ENCODE peak calls at places on chromosomes 4 and X, in six cellular contexts. One of them, this sample, is unnamed.
A peak's percentile ranks its signal among the peaks of the same experiment; 100 is the strongest.

GRCh38 chr4:176794151-176794550 is 1.4 kb upstream of the VEGFC start:
- DNase-seq in AG10803: peak; percentile 95
- DNase-seq in cardiac fibroblast: peak; percentile 96
- DNase-seq in choroid plexus epithelial cell: peak; percentile 87
- DNase-seq in DND-41: no peak
- DNase-seq in cardiac muscle cell: no peak
- DNase-seq in this sample: peak; percentile 89

GRCh38 chrX:114038358-114038757 is 545.5 kb upstream of the HTR2C start:
- DNase-seq in cardiac muscle cell: no peak
- DNase-seq in cardiac fibroblast: no peak
- DNase-seq in DND-41: no peak
- DNase-seq in AG10803: no peak
- DNase-seq in choroid plexus epithelial cell: no peak
- DNase-seq in this sample: no peak

GRCh38 chr4:120694973-120695372 is 227.6 kb downstream of the PRDM5 start:
- DNase-seq in AG10803: peak; percentile 31
- DNase-seq in cardiac fibroblast: peak; percentile 75
- DNase-seq in DND-41: no peak
- DNase-seq in choroid plexus epithelial cell: peak; percentile 78
- DNase-seq in cardiac muscle cell: peak; percentile 18
- DNase-seq in this sample: peak; percentile 88

GRCh38 chr4:6331018-6331417 is 61.4 kb downstream of the WFS1 start:
- DNase-seq in DND-41: peak; percentile 29
- DNase-seq in cardiac muscle cell: no peak
- DNase-seq in AG10803: peak; percentile 25
- DNase-seq in choroid plexus epithelial cell: peak; percentile 47
- DNase-seq in cardiac fibroblast: peak; percentile 47
- DNase-seq in this sample: peak; percentile 33

GRCh38 chr4:15144249-15144966 is 142.1 kb downstream of the CPEB2 start:
- DNase-seq in cardiac fibroblast: peak; percentile 28
- DNase-seq in DND-41: no peak
- DNase-seq in cardiac muscle cell: no peak
- DNase-seq in choroid plexus epithelial cell: peak; percentile 55
- DNase-seq in AG10803: no peak
- DNase-seq in this sample: no peak

GRCh38 chr4:2818351-2818939 is 25.2 kb upstream of the ADD1 start:
- DNase-seq in AG10803: no peak
- DNase-seq in choroid plexus epithelial cell: no peak
- DNase-seq in cardiac fibroblast: no peak
- DNase-seq in cardiac muscle cell: peak; percentile 32
- DNase-seq in DND-41: no peak
- DNase-seq in this sample: no peak

GRCh38 chrX:120457766-120458180 is 11.3 kb downstream of the LAMP2 start:
- DNase-seq in DND-41: peak; percentile 30
- DNase-seq in cardiac fibroblast: peak; percentile 85
- DNase-seq in cardiac muscle cell: no peak
- DNase-seq in choroid plexus epithelial cell: peak; percentile 90
- DNase-seq in AG10803: peak; percentile 82
- DNase-seq in this sample: peak; percentile 82

GRCh38 chr4:119623025-119623424 is 5.6 kb downstream of the PDE5A start:
- DNase-seq in cardiac muscle cell: no peak
- DNase-seq in cardiac fibroblast: peak; percentile 43
- DNase-seq in choroid plexus epithelial cell: peak; percentile 73
- DNase-seq in AG10803: peak; percentile 12
- DNase-seq in DND-41: no peak
- DNase-seq in this sample: peak; percentile 30

GRCh38 chr4:165461176-165461835 is 82.5 kb downstream of the CPE start:
- DNase-seq in cardiac fibroblast: peak; percentile 74
- DNase-seq in DND-41: no peak
- DNase-seq in choroid plexus epithelial cell: peak; percentile 60
- DNase-seq in AG10803: peak; percentile 95
- DNase-seq in cardiac muscle cell: no peak
- DNase-seq in this sample: peak; percentile 91

GRCh38 chrX:114626323-114626722 is 42.4 kb downstream of the HTR2C start:
- DNase-seq in choroid plexus epithelial cell: peak; percentile 44
- DNase-seq in DND-41: no peak
- DNase-seq in AG10803: peak; percentile 25
- DNase-seq in cardiac muscle cell: peak; percentile 52
- DNase-seq in cardiac fibroblast: peak; percentile 38
- DNase-seq in this sample: peak; percentile 42

GRCh38 chr4:38723726-38724506 is 58.9 kb downstream of the TLR10 start:
- DNase-seq in AG10803: peak; percentile 63
- DNase-seq in DND-41: no peak
- DNase-seq in cardiac muscle cell: no peak
- DNase-seq in choroid plexus epithelial cell: no peak
- DNase-seq in cardiac fibroblast: no peak
- DNase-seq in this sample: peak; percentile 56

GRCh38 chr4:180828455-180829018 is 1414.7 kb upstream of the TENM3 start:
- DNase-seq in DND-41: peak; percentile 26
- DNase-seq in cardiac fibroblast: peak; percentile 79
- DNase-seq in cardiac muscle cell: peak; percentile 73
- DNase-seq in choroid plexus epithelial cell: peak; percentile 88
- DNase-seq in AG10803: peak; percentile 79
- DNase-seq in this sample: peak; percentile 85

GRCh38 chr4:2248044-2248780 is 6.3 kb upstream of the HAUS3 start:
- DNase-seq in cardiac fibroblast: no peak
- DNase-seq in AG10803: no peak
- DNase-seq in DND-41: peak; percentile 3
- DNase-seq in cardiac muscle cell: no peak
- DNase-seq in choroid plexus epithelial cell: no peak
- DNase-seq in this sample: no peak

GRCh38 chr4:7793186-7793585 is 146.5 kb downstream of the AFAP1 start:
- DNase-seq in AG10803: no peak
- DNase-seq in choroid plexus epithelial cell: no peak
- DNase-seq in cardiac muscle cell: no peak
- DNase-seq in cardiac fibroblast: no peak
- DNase-seq in DND-41: no peak
- DNase-seq in this sample: no peak

GRCh38 chrX:9770319-9770718 is 4.7 kb upstream of the GPR143 start:
- DNase-seq in choroid plexus epithelial cell: no peak
- DNase-seq in cardiac muscle cell: no peak
- DNase-seq in cardiac fibroblast: peak; percentile 46
- DNase-seq in DND-41: no peak
- DNase-seq in AG10803: no peak
- DNase-seq in this sample: peak; percentile 61

GRCh38 chrX:96982159-96982558 is 98.5 kb downstream of the RPA4 start:
- DNase-seq in choroid plexus epithelial cell: no peak
- DNase-seq in cardiac fibroblast: no peak
- DNase-seq in DND-41: no peak
- DNase-seq in AG10803: no peak
- DNase-seq in cardiac muscle cell: peak; percentile 30
- DNase-seq in this sample: no peak

GRCh38 chrX:56025872-56026571 is 206.1 kb upstream of the KLF8 start:
- DNase-seq in choroid plexus epithelial cell: no peak
- DNase-seq in cardiac fibroblast: no peak
- DNase-seq in cardiac muscle cell: no peak
- DNase-seq in DND-41: no peak
- DNase-seq in AG10803: no peak
- DNase-seq in this sample: no peak

GRCh38 chr4:7897811-7898210 is 41.9 kb downstream of the AFAP1 start:
- DNase-seq in AG10803: no peak
- DNase-seq in cardiac fibroblast: peak; percentile 48
- DNase-seq in choroid plexus epithelial cell: no peak
- DNase-seq in DND-41: no peak
- DNase-seq in cardiac muscle cell: no peak
- DNase-seq in this sample: no peak

GRCh38 chrX:152640039-152640818 is 2.5 kb downstream of the GABRQ start:
- DNase-seq in cardiac fibroblast: peak; percentile 18
- DNase-seq in cardiac muscle cell: no peak
- DNase-seq in choroid plexus epithelial cell: no peak
- DNase-seq in DND-41: no peak
- DNase-seq in AG10803: peak; percentile 9
- DNase-seq in this sample: no peak

GRCh38 chr4:140102406-140102805 is 51.6 kb downstream of the MAML3 start:
- DNase-seq in DND-41: no peak
- DNase-seq in AG10803: no peak
- DNase-seq in cardiac fibroblast: peak; percentile 44
- DNase-seq in choroid plexus epithelial cell: no peak
- DNase-seq in cardiac muscle cell: no peak
- DNase-seq in this sample: no peak

GRCh38 chrX:18985186-18985435 is 1.2 kb upstream of the PHKA2 start:
- DNase-seq in DND-41: no peak
- DNase-seq in cardiac fibroblast: no peak
- DNase-seq in choroid plexus epithelial cell: no peak
- DNase-seq in cardiac muscle cell: no peak
- DNase-seq in AG10803: no peak
- DNase-seq in this sample: no peak

GRCh38 chr4:86055898-86056297 is 304.0 kb downstream of the MAPK10 start:
- DNase-seq in DND-41: no peak
- DNase-seq in cardiac fibroblast: no peak
- DNase-seq in AG10803: no peak
- DNase-seq in choroid plexus epithelial cell: peak; percentile 19
- DNase-seq in cardiac muscle cell: no peak
- DNase-seq in this sample: no peak

GRCh38 chr4:174204194-174204831 is 79.2 kb downstream of the FBXO8 start:
- DNase-seq in choroid plexus epithelial cell: no peak
- DNase-seq in AG10803: no peak
- DNase-seq in DND-41: no peak
- DNase-seq in cardiac muscle cell: no peak
- DNase-seq in cardiac fibroblast: no peak
- DNase-seq in this sample: no peak

GRCh38 chr4:111959202-111959601 is 186.1 kb upstream of the FAM241A start:
- DNase-seq in choroid plexus epithelial cell: peak; percentile 54
- DNase-seq in AG10803: peak; percentile 33
- DNase-seq in cardiac fibroblast: peak; percentile 48
- DNase-seq in cardiac muscle cell: no peak
- DNase-seq in DND-41: no peak
- DNase-seq in this sample: peak; percentile 77

GRCh38 chr4:137541181-137541580 is 8.9 kb upstream of the PCDH18 start:
- DNase-seq in choroid plexus epithelial cell: no peak
- DNase-seq in cardiac muscle cell: no peak
- DNase-seq in AG10803: no peak
- DNase-seq in cardiac fibroblast: no peak
- DNase-seq in DND-41: no peak
- DNase-seq in this sample: no peak

GRCh38 chr4:137543650-137544049 is 11.4 kb upstream of the PCDH18 start:
- DNase-seq in choroid plexus epithelial cell: no peak
- DNase-seq in AG10803: no peak
- DNase-seq in DND-41: no peak
- DNase-seq in cardiac muscle cell: no peak
- DNase-seq in cardiac fibroblast: no peak
- DNase-seq in this sample: no peak

GRCh38 chr4:137541866-137542648 is 9.8 kb upstream of the PCDH18 start:
- DNase-seq in cardiac muscle cell: no peak
- DNase-seq in DND-41: no peak
- DNase-seq in cardiac fibroblast: no peak
- DNase-seq in choroid plexus epithelial cell: no peak
- DNase-seq in AG10803: no peak
- DNase-seq in this sample: no peak

GRCh38 chr4:137545461-137545861 is 13.2 kb upstream of the PCDH18 start:
- DNase-seq in choroid plexus epithelial cell: peak; percentile 94
- DNase-seq in cardiac muscle cell: peak; percentile 77
- DNase-seq in DND-41: no peak
- DNase-seq in cardiac fibroblast: peak; percentile 54
- DNase-seq in AG10803: peak; percentile 97
- DNase-seq in this sample: peak; percentile 73

GRCh38 chr4:137543198-137543597 is 10.9 kb upstream of the PCDH18 start:
- DNase-seq in choroid plexus epithelial cell: no peak
- DNase-seq in cardiac fibroblast: no peak
- DNase-seq in AG10803: no peak
- DNase-seq in DND-41: no peak
- DNase-seq in cardiac muscle cell: no peak
- DNase-seq in this sample: no peak
- H3K4me3 ChIP-seq in choroid plexus epithelial cell: no peak overlapping the region
- H3K4me3 ChIP-seq in cardiac fibroblast: no peak overlapping the region
- H3K4me3 ChIP-seq in AG10803: no peak overlapping the region
- H3K4me3 ChIP-seq in DND-41: no peak overlapping the region
- H3K4me3 ChIP-seq in cardiac muscle cell: no peak overlapping the region
- H3K4me3 ChIP-seq in this sample: no peak overlapping the region

DNA sequence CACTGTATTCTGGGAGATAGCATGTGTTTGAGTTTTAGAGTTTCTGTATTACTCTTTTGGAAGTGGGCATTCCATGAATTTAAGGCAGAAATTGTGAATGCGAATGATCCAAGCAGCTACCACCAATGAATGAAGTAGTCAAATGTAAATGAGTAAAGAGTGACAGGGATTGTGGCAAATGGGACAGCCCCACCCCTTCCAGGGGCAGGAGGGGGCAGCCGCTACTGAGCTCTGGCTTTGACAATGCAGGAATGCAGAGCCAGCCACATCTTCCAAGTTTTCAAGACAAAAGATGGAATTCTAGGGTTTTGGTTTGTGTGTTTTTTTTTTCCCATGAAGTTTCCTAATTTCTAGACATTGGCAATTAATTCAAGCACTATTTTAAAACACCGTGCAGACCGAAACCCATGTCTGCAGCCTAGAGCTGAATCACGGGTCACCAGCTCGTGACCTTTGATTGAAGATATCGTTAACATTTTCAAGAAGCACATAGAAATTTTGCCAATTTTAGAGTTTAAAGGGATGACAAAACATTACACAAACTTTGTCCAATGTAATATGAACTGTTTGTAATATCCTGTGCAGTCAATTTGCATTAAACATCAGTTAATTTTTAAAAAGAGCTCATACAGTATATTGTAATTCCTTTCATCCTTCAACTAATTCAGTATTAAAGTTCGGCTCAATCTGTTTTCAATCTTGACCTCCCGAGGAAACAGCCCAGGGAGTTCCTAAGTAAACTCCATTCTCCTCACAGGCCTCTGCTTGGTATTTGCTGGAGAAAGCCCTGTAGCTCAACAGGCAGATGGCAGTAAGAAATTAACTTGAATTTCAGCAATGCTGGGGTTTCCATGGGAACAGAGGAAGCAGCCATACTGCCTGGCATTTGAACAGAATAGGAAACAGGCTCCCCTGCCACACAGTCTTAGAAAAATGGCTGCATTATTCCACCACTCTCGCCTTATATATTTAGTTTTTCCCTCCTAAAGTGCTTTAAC is 83.4 kb downstream of the UCHL1 start:
- DNase-seq in DND-41: no peak
- DNase-seq in cardiac fibroblast: no peak
- DNase-seq in cardiac muscle cell: no peak
- DNase-seq in AG10803: peak; percentile 74
- DNase-seq in choroid plexus epithelial cell: peak; percentile 61
- DNase-seq in this sample: peak; percentile 36
- TF ChIP-seq CTCF in DND-41: no peak
- TF ChIP-seq CTCF in cardiac fibroblast: no peak
- TF ChIP-seq CTCF in cardiac muscle cell: no peak
- TF ChIP-seq CTCF in AG10803: peak; percentile 14
- TF ChIP-seq CTCF in choroid plexus epithelial cell: peak; percentile 29
- TF ChIP-seq CTCF in this sample: no peak

DNA sequence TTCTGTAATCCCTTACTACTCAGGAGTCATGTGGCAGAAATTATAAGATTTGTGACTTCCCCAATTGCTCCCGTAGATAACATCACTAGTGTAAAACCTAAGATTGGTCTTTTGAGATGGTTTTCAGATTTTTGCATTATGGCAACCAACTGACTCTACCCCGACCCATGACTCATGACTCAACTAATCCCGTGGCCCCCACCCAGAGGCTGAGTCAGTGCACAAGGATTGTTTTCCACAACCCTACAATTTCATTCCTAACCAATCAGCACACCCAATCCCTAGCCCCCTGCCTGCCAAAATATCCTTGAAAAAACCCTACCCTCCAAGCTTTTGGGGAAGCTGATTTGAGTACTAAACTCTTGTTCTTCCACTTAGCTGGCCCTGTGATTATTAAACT is 109.4 kb upstream of the FAM9C start:
- DNase-seq in cardiac muscle cell: no peak
- DNase-seq in DND-41: no peak
- DNase-seq in cardiac fibroblast: peak; percentile 65
- DNase-seq in choroid plexus epithelial cell: peak; percentile 36
- DNase-seq in AG10803: peak; percentile 52
- DNase-seq in this sample: no peak
- H3K4me3 ChIP-seq in cardiac muscle cell: no peak overlapping the region
- H3K4me3 ChIP-seq in DND-41: no peak overlapping the region
- H3K4me3 ChIP-seq in cardiac fibroblast: no peak overlapping the region
- H3K4me3 ChIP-seq in choroid plexus epithelial cell: no peak overlapping the region
- H3K4me3 ChIP-seq in AG10803: no peak overlapping the region
- H3K4me3 ChIP-seq in this sample: no peak overlapping the region

GRCh38 chr4:4327652-4328121 is 37.6 kb downstream of the ZBTB49 start:
- DNase-seq in AG10803: peak; percentile 6
- DNase-seq in cardiac fibroblast: peak; percentile 54
- DNase-seq in choroid plexus epithelial cell: peak; percentile 41
- DNase-seq in cardiac muscle cell: peak; percentile 31
- DNase-seq in DND-41: no peak
- DNase-seq in this sample: peak; percentile 62
- TF ChIP-seq CTCF in AG10803: peak; percentile 23
- TF ChIP-seq CTCF in cardiac fibroblast: peak; percentile 57
- TF ChIP-seq CTCF in choroid plexus epithelial cell: peak; percentile 62
- TF ChIP-seq CTCF in cardiac muscle cell: peak; percentile 71
- TF ChIP-seq CTCF in DND-41: peak; percentile 11
- TF ChIP-seq CTCF in this sample: peak; percentile 54